ENCODE peak calls at places on chromosomes 2 and 18, in ten cellular contexts. O is right lobe of liver, X is right atrium auricular region, Y is IMR-90, K is heart left ventricle, B is glutamatergic neuron, F is foreskin fibroblast, Q is uterus, E is epithelial cell of proximal tubule, J is left lung. I is an unnamed sample.

GRCh38 chr2:167646557-167646956 is 600.8 kb downstream of the STK39 start:
- DNase-seq in F (no peak), X (no peak), B (no peak), Y (no peak), K (no peak), O (no peak), J (no peak), Q (no peak), E (no peak), I (no peak)

GRCh38 chr2:220269421-220269820 is 642.0 kb downstream of the SLC4A3 start:
- DNase-seq in X (no peak), F (no peak), K (no peak), B (peak; percentile 31), Y (no peak), E (no peak), J (no peak), O (no peak), Q (no peak), I (no peak)

GRCh38 chr2:121584741-121585140 is 54.1 kb downstream of the RNU4ATAC start:
- DNase-seq in F (no peak), K (no peak), Q (no peak), O (no peak), B (no peak), J (no peak), Y (no peak), X (no peak), E (no peak), I (no peak)

GRCh38 chr2:45984896-45985488 is 312.2 kb upstream of the EPAS1 start:
- DNase-seq in E (no peak), Y (no peak), O (no peak), X (peak; percentile 50), Q (no peak), F (no peak), K (no peak), B (no peak), J (no peak), I (no peak)

GRCh38 chr2:228048838-228049490 is 132.5 kb downstream of the SPHKAP start:
- DNase-seq in X (no peak), Q (no peak), F (peak; percentile 26), E (peak; percentile 19), J (peak; percentile 31), O (no peak), B (peak; percentile 17), K (peak; percentile 30), Y (peak; percentile 11), I (no peak)

GRCh38 chr2:15595342-15595905 is 3.8 kb downstream of the DDX1 start:
- DNase-seq in O (no peak), K (no peak), J (no peak), Q (no peak), E (no peak), Y (no peak), B (no peak), X (no peak), F (no peak), I (no peak)

GRCh38 chr2:141929331-141930252 is 201.2 kb downstream of the LRP1B start:
- DNase-seq in Y (no peak), F (no peak), J (no peak), X (no peak), B (no peak), O (no peak), K (no peak), Q (no peak), E (no peak), I (no peak)

GRCh38 chr2:237743561-237744269 is 54.9 kb upstream of the RBM44 start:
- DNase-seq in F (no peak), B (no peak), E (no peak), K (no peak), Q (no peak), O (peak; percentile 71), J (no peak), X (no peak), Y (peak; percentile 63), I (no peak)

GRCh38 chr18:79695269-79695668 is 15.7 kb downstream of the CTDP1 start:
- DNase-seq in X (no peak), J (no peak), Q (no peak), K (peak; percentile 18), O (no peak), E (no peak), Y (peak; percentile 52), F (no peak), B (no peak), I (no peak)

GRCh38 chr18:4125939-4126250 is 329.2 kb downstream of the DLGAP1 start:
- DNase-seq in F (no peak), Q (no peak), O (no peak), K (no peak), X (no peak), Y (no peak), J (no peak), E (no peak), B (no peak), I (no peak)

GRCh38 chr2:34549710-34550345 is 950.7 kb upstream of the FAM98A start:
- DNase-seq in Q (no peak), K (no peak), B (no peak), E (no peak), O (no peak), J (no peak), F (no peak), X (no peak), Y (no peak), I (no peak)

DNA sequence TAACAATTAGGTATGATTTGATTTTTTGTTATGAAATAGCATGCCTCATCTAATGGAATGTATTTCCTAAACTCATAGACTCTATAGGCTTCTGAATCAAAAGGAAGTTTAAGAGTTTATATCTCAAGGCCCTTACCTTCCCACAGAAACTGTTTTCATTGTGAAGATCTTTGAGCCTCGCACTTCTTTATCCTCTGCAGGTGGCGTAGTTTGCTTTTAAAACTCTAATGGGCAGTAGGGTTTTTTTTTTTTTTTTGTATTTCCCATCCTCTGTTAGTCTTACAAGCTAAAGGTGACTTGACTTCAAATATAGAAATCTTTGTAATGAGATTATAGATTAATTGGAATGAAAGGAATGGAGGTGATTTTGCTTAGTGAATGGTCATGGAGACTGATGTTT is 28.3 kb downstream of the DYNC2LI1 start:
- DNase-seq in F (no peak), K (no peak), J (no peak), Q (no peak), E (no peak), X (no peak), Y (no peak), B (no peak), O (no peak), I (no peak)
- TF ChIP-seq CTCF in F (no peak), K (no peak), J (no peak), Q (no peak), E (no peak), X (no peak), Y (no peak), B (no peak), O (peak; percentile 58), I (no peak)

GRCh38 chr2:60880633-60880987 is 764 bp upstream of the REL start:
- DNase-seq in Y (no peak), O (no peak), F (peak; percentile 18), E (no peak), B (no peak), K (no peak), X (no peak), J (no peak), Q (no peak), I (no peak)

GRCh38 chr2:60882971-60883753 is 1.8 kb downstream of the REL start:
- DNase-seq in O (peak; percentile 52), E (no peak), B (no peak), K (no peak), X (no peak), J (peak; percentile 35), Q (no peak), Y (peak; percentile 15), F (no peak), I (no peak)

GRCh38 chr2:60884795-60885194 is 3.4 kb downstream of the REL start:
- DNase-seq in E (no peak), J (no peak), B (no peak), K (no peak), Q (no peak), X (no peak), O (no peak), Y (peak; percentile 36), F (no peak), I (no peak)

GRCh38 chr2:60883896-60884295 is 2.5 kb downstream of the REL start:
- DNase-seq in E (no peak), X (no peak), K (no peak), J (no peak), O (no peak), Y (no peak), Q (no peak), B (no peak), F (no peak), I (no peak)

GRCh38 chr2:60880988-60881932 is at the start of gene REL:
- DNase-seq in B (peak; percentile 88), Y (peak; percentile 92), F (peak; percentile 91), E (no peak), J (peak; percentile 95), X (peak; percentile 86), Q (peak; percentile 90), K (peak; percentile 95), O (peak; percentile 96), I (peak; percentile 88)
- TF ChIP-seq CTCF in B (no peak), Y (peak; percentile 26), F (peak; percentile 13), E (peak; percentile 18), J (no peak), X (peak; percentile 48), Q (no peak), K (no peak), O (no peak), I (no peak)

GRCh38 chr2:173298536-173299097 is 56.1 kb upstream of the CDCA7 start:
- DNase-seq in E (peak; percentile 4), X (no peak), Q (no peak), J (no peak), F (no peak), K (no peak), B (no peak), Y (no peak), O (no peak), I (no peak)

GRCh38 chr2:173305303-173305702 is 49.4 kb upstream of the CDCA7 start:
- DNase-seq in X (no peak), F (no peak), Q (no peak), B (no peak), Y (no peak), O (no peak), K (no peak), E (no peak), J (no peak), I (no peak)

GRCh38 chr2:173296235-173296634 is 58.4 kb upstream of the CDCA7 start:
- DNase-seq in B (no peak), Q (no peak), Y (no peak), F (no peak), X (no peak), E (no peak), O (no peak), J (no peak), K (no peak), I (no peak)

GRCh38 chr2:173300458-173300857 is 54.2 kb upstream of the CDCA7 start:
- DNase-seq in Q (no peak), X (no peak), B (no peak), O (no peak), K (no peak), Y (no peak), J (no peak), F (no peak), E (no peak), I (no peak)

GRCh38 chr2:173299764-173300163 is 54.9 kb upstream of the CDCA7 start:
- DNase-seq in B (no peak), J (no peak), X (no peak), E (no peak), Y (no peak), K (no peak), F (no peak), Q (no peak), O (no peak), I (no peak)
- TF ChIP-seq CTCF in B (no peak), J (no peak), X (no peak), E (no peak), Y (no peak), K (no peak), F (no peak), Q (no peak), O (no peak), I (no peak)

GRCh38 chr2:27078267-27079194 is at the start of gene EMILIN1:
- DNase-seq in Q (peak; percentile 93), K (peak; percentile 87), E (no peak), J (peak; percentile 79), O (no peak), F (peak; percentile 95), B (peak; percentile 37), X (peak; percentile 85), Y (peak; percentile 96), I (no peak)
- TF ChIP-seq CTCF in Q (no peak), K (no peak), E (no peak), J (no peak), O (no peak), F (no peak), B (no peak), X (no peak), Y (no peak), I (no peak)

I was measured in activated B cell treated with CpG ODN at 0.5 μM for 24 hours.